ENCODE peak calls at places on chromosomes 7 and 10, in five cellular contexts. One of them, this sample, is unnamed.

GRCh38 chr10:132397036-132397541 is at the start of gene PWWP2B:
- DNase-seq in A549: no peak
- DNase-seq in bronchial epithelial cell: no peak
- DNase-seq in fibroblast of villous mesenchyme: peak
- DNase-seq in nephron progenitor cell: peak
- DNase-seq in this sample: no peak

GRCh38 chr7:72092769-72093168 is 319.4 kb downstream of the CALN1 start:
- DNase-seq in nephron progenitor cell: no peak
- DNase-seq in bronchial epithelial cell: no peak
- DNase-seq in fibroblast of villous mesenchyme: no peak
- DNase-seq in A549: no peak
- DNase-seq in this sample: no peak

GRCh38 chr7:54705436-54705835 is 53.6 kb downstream of the SEC61G start:
- DNase-seq in fibroblast of villous mesenchyme: peak
- DNase-seq in bronchial epithelial cell: peak
- DNase-seq in A549: peak
- DNase-seq in nephron progenitor cell: no peak
- DNase-seq in this sample: no peak

GRCh38 chr10:129853236-129853946 is 110.7 kb downstream of the EBF3 start:
- DNase-seq in A549: peak
- DNase-seq in nephron progenitor cell: no peak
- DNase-seq in fibroblast of villous mesenchyme: peak
- DNase-seq in bronchial epithelial cell: peak
- DNase-seq in this sample: no peak

GRCh38 chr10:123962756-123963469 is 71.3 kb upstream of the CPXM2 start:
- DNase-seq in bronchial epithelial cell: no peak
- DNase-seq in A549: no peak
- DNase-seq in fibroblast of villous mesenchyme: no peak
- DNase-seq in nephron progenitor cell: no peak
- DNase-seq in this sample: no peak

GRCh38 chr7:2120841-2121830 is 111.6 kb downstream of the MAD1L1 start:
- DNase-seq in A549: no peak
- DNase-seq in bronchial epithelial cell: no peak
- DNase-seq in nephron progenitor cell: no peak
- DNase-seq in fibroblast of villous mesenchyme: no peak
- DNase-seq in this sample: no peak

GRCh38 chr7:155896531-155897263 is 84.4 kb upstream of the SHH start:
- DNase-seq in bronchial epithelial cell: no peak
- DNase-seq in nephron progenitor cell: no peak
- DNase-seq in fibroblast of villous mesenchyme: no peak
- DNase-seq in A549: peak
- DNase-seq in this sample: no peak

GRCh38 chr10:128043259-128044045 is 82.8 kb downstream of the MKI67 start:
- DNase-seq in nephron progenitor cell: no peak
- DNase-seq in bronchial epithelial cell: no peak
- DNase-seq in A549: no peak
- DNase-seq in fibroblast of villous mesenchyme: no peak
- DNase-seq in this sample: no peak

GRCh38 chr7:116687801-116688201 is 15.8 kb downstream of the MET start:
- DNase-seq in bronchial epithelial cell: peak
- DNase-seq in A549: peak
- DNase-seq in fibroblast of villous mesenchyme: peak
- DNase-seq in nephron progenitor cell: no peak
- DNase-seq in this sample: no peak

GRCh38 chr10:36109399-36110023 is 467.4 kb upstream of the FZD8 start:
- DNase-seq in fibroblast of villous mesenchyme: no peak
- DNase-seq in A549: no peak
- DNase-seq in bronchial epithelial cell: no peak
- DNase-seq in nephron progenitor cell: no peak
- DNase-seq in this sample: no peak

GRCh38 chr7:140920745-140921144 is 4.0 kb downstream of the BRAF start:
- DNase-seq in bronchial epithelial cell: no peak
- DNase-seq in nephron progenitor cell: no peak
- DNase-seq in fibroblast of villous mesenchyme: no peak
- DNase-seq in A549: no peak
- DNase-seq in this sample: no peak

GRCh38 chr7:140915948-140916555 is 8.7 kb downstream of the BRAF start:
- DNase-seq in nephron progenitor cell: no peak
- DNase-seq in bronchial epithelial cell: no peak
- DNase-seq in fibroblast of villous mesenchyme: no peak
- DNase-seq in A549: no peak
- DNase-seq in this sample: no peak

GRCh38 chr7:140917258-140917657 is 7.5 kb downstream of the BRAF start:
- DNase-seq in nephron progenitor cell: no peak
- DNase-seq in fibroblast of villous mesenchyme: no peak
- DNase-seq in A549: no peak
- DNase-seq in bronchial epithelial cell: no peak
- DNase-seq in this sample: no peak

GRCh38 chr7:140922741-140923345 is 1.9 kb downstream of the BRAF start:
- DNase-seq in A549: no peak
- DNase-seq in fibroblast of villous mesenchyme: no peak
- DNase-seq in bronchial epithelial cell: no peak
- DNase-seq in nephron progenitor cell: no peak
- DNase-seq in this sample: no peak

DNA sequence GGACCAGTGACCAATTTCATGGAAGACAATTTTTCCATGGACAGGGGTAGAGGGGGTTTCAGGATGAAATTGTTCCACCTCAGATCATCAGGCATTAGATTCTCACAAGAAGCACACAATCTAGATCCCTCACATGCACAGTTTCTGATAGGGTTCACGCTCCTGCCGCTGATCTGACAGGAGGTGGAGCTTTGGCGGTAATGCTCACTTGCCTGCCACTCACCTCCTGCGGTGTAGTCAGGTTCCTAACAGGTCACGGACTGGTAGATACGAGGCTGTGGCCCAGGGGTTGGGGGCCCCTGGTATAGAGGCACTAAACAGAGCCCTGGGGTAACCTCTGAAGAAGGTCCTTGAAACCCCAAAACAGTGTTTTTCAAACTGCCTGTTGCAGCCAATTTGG is 6.5 kb downstream of the BRAF start:
- DNase-seq in nephron progenitor cell: no peak
- DNase-seq in A549: no peak
- DNase-seq in fibroblast of villous mesenchyme: no peak
- DNase-seq in bronchial epithelial cell: no peak
- DNase-seq in this sample: no peak
- TF ChIP-seq CTCF in nephron progenitor cell: no peak
- TF ChIP-seq CTCF in A549: no peak
- TF ChIP-seq CTCF in fibroblast of villous mesenchyme: no peak
- TF ChIP-seq CTCF in bronchial epithelial cell: no peak
- TF ChIP-seq CTCF in this sample: no peak

GRCh38 chr10:43137971-43138756 is at the start of gene CSGALNACT2:
- DNase-seq in fibroblast of villous mesenchyme: peak
- DNase-seq in A549: peak
- DNase-seq in bronchial epithelial cell: peak
- DNase-seq in nephron progenitor cell: peak
- DNase-seq in this sample: peak
- TF ChIP-seq CTCF in fibroblast of villous mesenchyme: no peak
- TF ChIP-seq CTCF in A549: no peak
- TF ChIP-seq CTCF in bronchial epithelial cell: no peak
- TF ChIP-seq CTCF in nephron progenitor cell: no peak
- TF ChIP-seq CTCF in this sample: no peak

DNA sequence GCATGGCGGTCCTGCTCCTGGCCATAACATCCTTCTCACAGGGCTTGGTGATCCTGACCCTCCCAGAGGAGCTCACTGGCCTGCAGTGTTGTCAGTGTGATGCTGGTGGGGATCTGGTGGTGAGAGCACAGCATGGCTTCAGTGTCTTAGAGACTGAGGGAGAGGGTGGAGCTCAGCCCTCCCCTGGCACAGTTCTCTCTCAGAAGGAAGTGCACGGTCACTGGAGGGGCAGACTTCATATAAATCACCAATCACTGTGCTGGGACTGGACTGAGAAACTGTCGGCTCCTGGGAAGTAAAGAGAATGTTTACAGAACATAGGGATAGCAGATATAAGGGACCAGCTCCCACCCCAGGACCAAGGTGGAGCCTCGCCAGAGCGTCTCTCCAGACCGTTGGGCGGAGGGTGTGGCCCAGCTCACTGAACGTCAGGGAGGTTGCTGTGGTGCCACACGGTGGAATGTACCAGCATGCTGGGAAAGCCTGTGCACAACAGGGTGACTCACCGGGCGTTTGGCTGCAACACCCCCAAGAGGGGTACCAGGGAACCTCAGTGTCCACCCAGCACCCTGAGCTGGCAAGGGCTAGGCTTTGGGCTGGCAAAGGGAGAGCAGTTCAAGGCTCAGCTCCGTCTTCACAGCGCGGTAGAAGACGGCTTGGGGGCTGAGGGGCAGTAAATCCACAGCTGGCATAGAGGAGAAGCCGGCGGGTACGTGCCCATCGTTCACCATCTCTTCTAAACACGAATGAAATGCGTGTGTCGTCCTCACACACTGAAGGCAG is 8.8 kb upstream of the GET4 start:
- DNase-seq in A549: peak
- DNase-seq in nephron progenitor cell: no peak
- DNase-seq in fibroblast of villous mesenchyme: peak
- DNase-seq in bronchial epithelial cell: peak
- DNase-seq in this sample: no peak
- TF ChIP-seq CTCF in A549: no peak
- TF ChIP-seq CTCF in nephron progenitor cell: no peak
- TF ChIP-seq CTCF in fibroblast of villous mesenchyme: no peak
- TF ChIP-seq CTCF in bronchial epithelial cell: no peak
- TF ChIP-seq CTCF in this sample: no peak

GRCh38 chr7:44105832-44106231 is 1.7 kb downstream of the AEBP1 start:
- DNase-seq in bronchial epithelial cell: no peak
- DNase-seq in A549: no peak
- DNase-seq in nephron progenitor cell: no peak
- DNase-seq in fibroblast of villous mesenchyme: no peak
- DNase-seq in this sample: no peak

GRCh38 chr7:44103941-44104879 is at the start of gene AEBP1:
- DNase-seq in A549: no peak
- DNase-seq in fibroblast of villous mesenchyme: peak
- DNase-seq in nephron progenitor cell: peak
- DNase-seq in bronchial epithelial cell: no peak
- DNase-seq in this sample: no peak

GRCh38 chr7:44103566-44103940 is 592 bp upstream of the AEBP1 start:
- DNase-seq in A549: no peak
- DNase-seq in bronchial epithelial cell: no peak
- DNase-seq in nephron progenitor cell: no peak
- DNase-seq in fibroblast of villous mesenchyme: no peak
- DNase-seq in this sample: no peak

GRCh38 chr7:44106311-44107065 is 2.3 kb downstream of the AEBP1 start:
- DNase-seq in bronchial epithelial cell: no peak
- DNase-seq in A549: no peak
- DNase-seq in fibroblast of villous mesenchyme: no peak
- DNase-seq in nephron progenitor cell: no peak
- DNase-seq in this sample: no peak

DNA sequence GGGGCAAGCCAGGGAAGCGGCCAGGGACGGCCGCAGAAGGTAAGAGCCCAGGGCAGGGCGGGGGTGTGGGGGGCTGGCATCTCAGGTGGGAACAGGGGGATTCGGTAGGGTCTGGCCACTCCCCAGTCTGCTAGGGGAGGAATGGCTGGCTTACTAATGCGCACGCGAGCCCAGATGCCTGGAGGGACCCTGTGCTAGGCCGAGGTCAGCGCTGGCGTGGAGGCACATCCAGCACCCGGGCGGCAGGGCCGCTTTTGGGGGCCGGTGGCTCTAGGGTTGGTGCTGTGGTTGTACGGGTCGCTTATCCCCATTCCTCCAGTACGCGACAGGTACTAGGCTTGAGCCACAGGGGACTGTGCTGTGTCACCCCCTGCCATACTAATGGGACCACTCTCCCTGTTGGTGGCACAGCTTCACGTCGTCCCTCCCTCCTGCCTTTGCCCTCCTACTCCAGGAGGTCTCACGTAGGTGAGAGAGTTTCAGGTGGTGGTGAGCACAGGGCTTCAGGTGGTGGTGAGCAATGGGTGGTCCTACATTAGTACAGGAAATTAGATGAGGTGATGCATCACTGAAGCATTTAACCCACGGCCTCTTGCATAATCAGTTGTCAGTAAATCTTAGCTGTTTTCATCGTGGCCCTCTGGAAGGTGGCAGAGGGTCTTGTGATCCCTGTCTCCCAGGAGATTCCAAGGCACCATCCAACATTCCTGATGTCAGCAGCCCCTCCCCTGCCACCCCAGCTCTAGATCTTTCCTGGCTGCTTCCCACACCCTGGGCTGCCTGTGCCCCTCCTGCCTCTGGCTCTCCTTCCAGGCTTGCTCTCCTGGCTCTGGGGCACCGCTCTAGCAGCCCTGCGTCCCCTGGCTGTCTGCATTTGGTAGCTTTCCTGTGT is 981 bp downstream of the AEBP1 start:
- DNase-seq in A549: no peak
- DNase-seq in fibroblast of villous mesenchyme: peak
- DNase-seq in nephron progenitor cell: peak
- DNase-seq in bronchial epithelial cell: peak
- DNase-seq in this sample: no peak
- TF ChIP-seq CTCF in A549: no peak
- TF ChIP-seq CTCF in fibroblast of villous mesenchyme: peak
- TF ChIP-seq CTCF in nephron progenitor cell: no peak
- TF ChIP-seq CTCF in bronchial epithelial cell: no peak
- TF ChIP-seq CTCF in this sample: no peak

DNA sequence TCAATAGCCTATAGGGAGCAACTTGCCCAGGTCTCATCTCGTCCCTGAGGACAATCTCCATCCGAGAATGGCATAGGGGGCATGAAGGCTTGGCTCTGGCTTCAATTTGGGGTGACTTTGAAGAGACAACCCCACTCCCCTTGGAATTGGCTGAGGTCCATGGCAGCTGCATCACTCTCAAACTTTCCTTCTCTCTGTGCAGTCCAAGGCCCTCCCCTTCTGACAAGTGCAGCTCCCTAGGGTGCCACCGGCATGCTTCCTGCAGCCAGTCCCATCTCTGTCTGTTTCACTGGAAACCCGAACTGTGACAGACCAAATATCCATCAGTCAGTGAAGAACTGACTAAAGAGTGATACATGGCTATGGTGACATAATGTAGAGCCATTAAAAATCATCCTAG is 12.4 kb downstream of the GDF2 start:
- DNase-seq in A549: no peak
- DNase-seq in bronchial epithelial cell: no peak
- DNase-seq in nephron progenitor cell: no peak
- DNase-seq in fibroblast of villous mesenchyme: no peak
- DNase-seq in this sample: no peak
- TF ChIP-seq CTCF in A549: no peak
- TF ChIP-seq CTCF in bronchial epithelial cell: no peak
- TF ChIP-seq CTCF in nephron progenitor cell: no peak
- TF ChIP-seq CTCF in fibroblast of villous mesenchyme: no peak
- TF ChIP-seq CTCF in this sample: no peak

DNA sequence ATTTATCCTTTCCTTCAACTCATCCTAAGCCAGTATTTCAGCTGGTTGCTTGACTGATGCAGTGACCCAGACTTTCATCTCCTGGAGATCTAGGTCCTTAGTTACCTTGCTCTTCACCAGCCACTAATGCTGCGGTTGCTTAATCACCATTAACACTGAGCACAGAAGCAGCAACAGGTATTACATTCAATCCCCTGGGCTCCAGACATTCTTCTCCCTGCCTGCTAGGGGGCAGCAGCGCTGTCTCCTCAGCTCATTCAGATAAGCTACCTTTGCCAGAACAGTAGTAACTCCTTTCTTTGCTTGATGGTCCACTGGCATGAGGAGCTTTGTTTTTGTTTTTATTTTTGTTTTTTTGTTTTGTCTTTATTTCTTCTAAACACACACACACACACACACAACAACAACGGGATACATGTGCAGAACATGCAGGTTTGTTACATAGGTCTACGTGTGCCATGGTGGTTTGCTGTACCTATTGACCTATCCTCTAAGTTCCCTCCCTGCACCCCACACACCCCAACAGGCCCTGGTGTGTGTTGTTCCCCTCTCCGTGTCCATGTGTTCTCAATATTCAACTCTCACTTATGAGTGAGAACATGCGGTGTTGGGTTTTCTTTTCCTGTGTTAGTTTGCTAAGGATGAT is 1043.2 kb upstream of the C7orf33 start:
- DNase-seq in fibroblast of villous mesenchyme: no peak
- DNase-seq in A549: peak
- DNase-seq in bronchial epithelial cell: peak
- DNase-seq in nephron progenitor cell: no peak
- DNase-seq in this sample: no peak
- TF ChIP-seq CTCF in fibroblast of villous mesenchyme: peak
- TF ChIP-seq CTCF in A549: peak
- TF ChIP-seq CTCF in bronchial epithelial cell: peak
- TF ChIP-seq CTCF in nephron progenitor cell: peak
- TF ChIP-seq CTCF in this sample: no peak